ENCODE peak calls at places on chromosomes 16 and 17, in five cellular contexts. One of them, this sample, is unnamed. For H3K4me1, the result is how much of the 10 kb centered on the place peaks cover.

GRCh38 chr16:80940069-80940856 is 66.4 kb downstream of the CMC2 start:
- DNase-seq in NT2/D1: no peak
- DNase-seq in HCT116: no peak
- DNase-seq in SK-N-SH: no peak
- DNase-seq in GM23248: peak
- DNase-seq in this sample: no peak

GRCh38 chr17:48542114-48542955 is 2.6 kb downstream of the HOXB2 start:
- DNase-seq in NT2/D1: no peak
- DNase-seq in HCT116: no peak
- DNase-seq in SK-N-SH: no peak
- DNase-seq in GM23248: peak
- DNase-seq in this sample: peak

GRCh38 chr16:71499775-71500364 is 10.7 kb upstream of the ZNF19 start:
- DNase-seq in NT2/D1: peak
- DNase-seq in HCT116: peak
- DNase-seq in SK-N-SH: peak
- DNase-seq in GM23248: peak
- DNase-seq in this sample: peak

GRCh38 chr17:45052052-45052772 is 780 bp upstream of the DCAKD start:
- DNase-seq in NT2/D1: no peak
- DNase-seq in HCT116: no peak
- DNase-seq in SK-N-SH: peak
- DNase-seq in GM23248: peak
- DNase-seq in this sample: peak

GRCh38 chr16:578870-579405 is 9.2 kb downstream of the PIGQ start:
- DNase-seq in NT2/D1: no peak
- DNase-seq in HCT116: no peak
- DNase-seq in SK-N-SH: peak
- DNase-seq in GM23248: peak
- DNase-seq in this sample: peak

GRCh38 chr16:15847621-15848175 is 9.1 kb downstream of the MYH11 start:
- DNase-seq in NT2/D1: no peak
- DNase-seq in HCT116: no peak
- DNase-seq in SK-N-SH: no peak
- DNase-seq in GM23248: no peak
- DNase-seq in this sample: no peak

GRCh38 chr17:4204676-4205075 is 59.1 kb downstream of the ANKFY1 start:
- DNase-seq in NT2/D1: no peak
- DNase-seq in HCT116: no peak
- DNase-seq in SK-N-SH: no peak
- DNase-seq in GM23248: peak
- DNase-seq in this sample: no peak

GRCh38 chr16:30409125-30410060 is 2.0 kb downstream of the ZNF771 start:
- DNase-seq in NT2/D1: peak
- DNase-seq in HCT116: peak
- DNase-seq in SK-N-SH: peak
- DNase-seq in GM23248: peak
- DNase-seq in this sample: peak

GRCh38 chr17:40645291-40645690 is 2.3 kb downstream of the SMARCE1 start:
- DNase-seq in NT2/D1: no peak
- DNase-seq in HCT116: no peak
- DNase-seq in SK-N-SH: no peak
- DNase-seq in GM23248: no peak
- DNase-seq in this sample: no peak

GRCh38 chr17:69142473-69142802 is 743 bp upstream of the ABCA6 start:
- DNase-seq in NT2/D1: no peak
- DNase-seq in HCT116: no peak
- DNase-seq in SK-N-SH: no peak
- DNase-seq in GM23248: peak
- DNase-seq in this sample: no peak

GRCh38 chr17:6505425-6506142 is 50.8 kb downstream of the PITPNM3 start:
- DNase-seq in NT2/D1: no peak
- DNase-seq in HCT116: no peak
- DNase-seq in SK-N-SH: no peak
- DNase-seq in GM23248: peak
- DNase-seq in this sample: peak

GRCh38 chr16:84836234-84836647 is 16.5 kb downstream of the CRISPLD2 start:
- DNase-seq in NT2/D1: peak
- DNase-seq in HCT116: no peak
- DNase-seq in SK-N-SH: peak
- DNase-seq in GM23248: peak
- DNase-seq in this sample: peak

GRCh38 chr17:78958556-78959191 is 21.0 kb downstream of the LGALS3BP start:
- DNase-seq in NT2/D1: no peak
- DNase-seq in HCT116: no peak
- DNase-seq in SK-N-SH: no peak
- DNase-seq in GM23248: peak
- DNase-seq in this sample: no peak

GRCh38 chr17:40284085-40284713 is 3.5 kb upstream of the CDC6 start:
- DNase-seq in NT2/D1: no peak
- DNase-seq in HCT116: peak
- DNase-seq in SK-N-SH: no peak
- DNase-seq in GM23248: peak
- DNase-seq in this sample: no peak

GRCh38 chr17:67359960-67360817 is 6.2 kb downstream of the PSMD12 start:
- DNase-seq in NT2/D1: no peak
- DNase-seq in HCT116: peak
- DNase-seq in SK-N-SH: peak
- DNase-seq in GM23248: peak
- DNase-seq in this sample: peak

GRCh38 chr16:88815901-88816589 is 4.3 kb upstream of the APRT start:
- DNase-seq in NT2/D1: no peak
- DNase-seq in HCT116: no peak
- DNase-seq in SK-N-SH: peak
- DNase-seq in GM23248: peak
- DNase-seq in this sample: peak

GRCh38 chr16:51290886-51291285 is 139.8 kb upstream of the SALL1 start:
- DNase-seq in NT2/D1: peak
- DNase-seq in HCT116: no peak
- DNase-seq in SK-N-SH: no peak
- DNase-seq in GM23248: no peak
- DNase-seq in this sample: no peak

GRCh38 chr17:60840456-60840855 is 162.8 kb downstream of the BCAS3 start:
- DNase-seq in NT2/D1: no peak
- DNase-seq in HCT116: no peak
- DNase-seq in SK-N-SH: no peak
- DNase-seq in GM23248: no peak
- DNase-seq in this sample: no peak

GRCh38 chr17:13403982-13404931 is 197.5 kb downstream of the HS3ST3A1 start:
- DNase-seq in NT2/D1: no peak
- DNase-seq in HCT116: no peak
- DNase-seq in SK-N-SH: peak
- DNase-seq in GM23248: no peak
- DNase-seq in this sample: no peak

GRCh38 chr17:7557147-7557764 is 1.3 kb upstream of the TNFSF13 start:
- DNase-seq in NT2/D1: no peak
- DNase-seq in HCT116: no peak
- DNase-seq in SK-N-SH: no peak
- DNase-seq in GM23248: no peak
- DNase-seq in this sample: peak

GRCh38 chr17:39677072-39677471 is 8.8 kb downstream of the PNMT start:
- DNase-seq in NT2/D1: no peak
- DNase-seq in HCT116: no peak
- DNase-seq in SK-N-SH: no peak
- DNase-seq in GM23248: no peak
- DNase-seq in this sample: no peak

GRCh38 chr17:40121886-40122465 is at the start of gene MSL1:
- DNase-seq in NT2/D1: no peak
- DNase-seq in HCT116: no peak
- DNase-seq in SK-N-SH: peak
- DNase-seq in GM23248: peak
- DNase-seq in this sample: peak

GRCh38 chr17:67412057-67412456 is 35.0 kb downstream of the PITPNC1 start:
- DNase-seq in NT2/D1: no peak
- DNase-seq in HCT116: no peak
- DNase-seq in SK-N-SH: no peak
- DNase-seq in GM23248: no peak
- DNase-seq in this sample: no peak

GRCh38 chr17:61532818-61533217 is 58.2 kb downstream of the NACA2 start:
- DNase-seq in NT2/D1: no peak
- DNase-seq in HCT116: no peak
- DNase-seq in SK-N-SH: no peak
- DNase-seq in GM23248: no peak
- DNase-seq in this sample: no peak

GRCh38 chr17:6913608-6914443 is 82.0 kb upstream of the ALOX12 start:
- DNase-seq in NT2/D1: peak
- DNase-seq in HCT116: no peak
- DNase-seq in SK-N-SH: peak
- DNase-seq in GM23248: peak
- DNase-seq in this sample: peak

GRCh38 chr17:82871776-82872561 is 32.1 kb upstream of the ZNF750 start:
- DNase-seq in NT2/D1: no peak
- DNase-seq in HCT116: no peak
- DNase-seq in SK-N-SH: no peak
- DNase-seq in GM23248: no peak
- DNase-seq in this sample: no peak

GRCh38 chr17:63405741-63406261 is 40.3 kb downstream of the CYB561 start:
- DNase-seq in NT2/D1: peak
- DNase-seq in HCT116: peak
- DNase-seq in SK-N-SH: peak
- DNase-seq in GM23248: peak
- DNase-seq in this sample: no peak

GRCh38 chr16:546909-547770 is 13.1 kb upstream of the PRR35 start:
- DNase-seq in NT2/D1: no peak
- DNase-seq in HCT116: no peak
- DNase-seq in SK-N-SH: peak
- DNase-seq in GM23248: peak
- DNase-seq in this sample: peak

GRCh38 chr16:67326472-67327309 is at the start of the genes KCTD19 and LRRC36:
- DNase-seq in NT2/D1: peak
- DNase-seq in HCT116: no peak
- DNase-seq in SK-N-SH: peak
- DNase-seq in GM23248: peak
- DNase-seq in this sample: peak

GRCh38 chr17:57447357-57448019 is 191.2 kb downstream of the MSI2 start:
- DNase-seq in NT2/D1: no peak
- DNase-seq in HCT116: no peak
- DNase-seq in SK-N-SH: no peak
- DNase-seq in GM23248: no peak
- DNase-seq in this sample: no peak
- H3K9ac ChIP-seq in NT2/D1: no peak
- H3K9ac ChIP-seq in HCT116: no peak
- H3K9ac ChIP-seq in SK-N-SH: no peak
- H3K9ac ChIP-seq in GM23248: no peak
- H3K9ac ChIP-seq in this sample: no peak

GRCh38 chr17:46120078-46120477 is 73.2 kb downstream of the KANSL1 start:
- DNase-seq in NT2/D1: no peak
- DNase-seq in HCT116: no peak
- DNase-seq in SK-N-SH: no peak
- DNase-seq in GM23248: no peak
- DNase-seq in this sample: no peak
- H3K4me1 ChIP-seq in NT2/D1: under half
- H3K4me1 ChIP-seq in HCT116: under half
- H3K4me1 ChIP-seq in SK-N-SH: under half
- H3K4me1 ChIP-seq in GM23248: under half
- H3K4me1 ChIP-seq in this sample: under half

DNA sequence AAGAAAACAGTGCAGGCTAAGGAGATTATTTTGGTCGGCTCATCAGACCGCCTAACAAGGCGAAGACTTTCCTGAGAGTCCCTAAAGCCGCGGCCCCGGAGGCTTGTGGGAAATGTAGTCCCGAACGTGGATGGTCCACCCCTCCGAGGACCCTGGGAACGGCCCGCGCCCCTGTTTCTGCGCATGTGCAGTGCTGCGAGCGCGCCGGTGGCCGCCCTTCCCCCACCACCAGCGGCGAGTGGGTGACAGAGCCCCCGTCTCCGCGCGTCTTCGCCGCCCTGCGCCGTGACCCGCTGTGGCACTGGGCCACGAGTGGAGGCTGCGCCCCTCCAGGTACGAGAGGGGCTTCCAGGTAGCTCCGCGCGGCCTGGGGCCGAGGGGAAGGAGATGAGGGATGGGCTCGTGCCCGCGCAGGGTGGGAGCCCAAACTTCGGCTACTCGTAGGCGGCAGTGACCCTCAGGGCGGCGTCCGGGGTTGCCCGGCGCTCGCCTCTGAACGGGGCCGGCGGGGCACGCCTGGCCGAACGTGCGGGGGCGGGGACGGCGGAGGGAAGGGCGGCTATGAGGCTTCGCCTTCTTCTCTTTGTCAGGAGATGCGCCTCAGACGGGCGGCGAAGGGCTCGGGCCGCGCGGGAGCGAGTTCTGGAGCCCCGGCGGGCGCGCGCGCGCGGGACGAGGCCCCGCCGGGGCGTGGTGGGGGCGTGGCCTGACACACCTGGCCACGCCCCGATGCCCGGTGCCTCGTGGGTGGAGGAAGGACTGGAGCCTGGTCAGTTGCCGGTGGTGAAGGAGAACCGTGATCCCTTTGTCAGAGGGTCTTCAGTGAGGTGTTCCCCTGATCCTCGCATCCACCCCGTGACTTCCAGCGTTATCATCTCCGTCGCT is at the start of gene ZFP1:
- DNase-seq in NT2/D1: peak
- DNase-seq in HCT116: peak
- DNase-seq in SK-N-SH: peak
- DNase-seq in GM23248: peak
- DNase-seq in this sample: peak
- H3K4me3 ChIP-seq in NT2/D1: peak
- H3K4me3 ChIP-seq in HCT116: peak
- H3K4me3 ChIP-seq in SK-N-SH: peak
- H3K4me3 ChIP-seq in GM23248: peak
- H3K4me3 ChIP-seq in this sample: peak

DNA sequence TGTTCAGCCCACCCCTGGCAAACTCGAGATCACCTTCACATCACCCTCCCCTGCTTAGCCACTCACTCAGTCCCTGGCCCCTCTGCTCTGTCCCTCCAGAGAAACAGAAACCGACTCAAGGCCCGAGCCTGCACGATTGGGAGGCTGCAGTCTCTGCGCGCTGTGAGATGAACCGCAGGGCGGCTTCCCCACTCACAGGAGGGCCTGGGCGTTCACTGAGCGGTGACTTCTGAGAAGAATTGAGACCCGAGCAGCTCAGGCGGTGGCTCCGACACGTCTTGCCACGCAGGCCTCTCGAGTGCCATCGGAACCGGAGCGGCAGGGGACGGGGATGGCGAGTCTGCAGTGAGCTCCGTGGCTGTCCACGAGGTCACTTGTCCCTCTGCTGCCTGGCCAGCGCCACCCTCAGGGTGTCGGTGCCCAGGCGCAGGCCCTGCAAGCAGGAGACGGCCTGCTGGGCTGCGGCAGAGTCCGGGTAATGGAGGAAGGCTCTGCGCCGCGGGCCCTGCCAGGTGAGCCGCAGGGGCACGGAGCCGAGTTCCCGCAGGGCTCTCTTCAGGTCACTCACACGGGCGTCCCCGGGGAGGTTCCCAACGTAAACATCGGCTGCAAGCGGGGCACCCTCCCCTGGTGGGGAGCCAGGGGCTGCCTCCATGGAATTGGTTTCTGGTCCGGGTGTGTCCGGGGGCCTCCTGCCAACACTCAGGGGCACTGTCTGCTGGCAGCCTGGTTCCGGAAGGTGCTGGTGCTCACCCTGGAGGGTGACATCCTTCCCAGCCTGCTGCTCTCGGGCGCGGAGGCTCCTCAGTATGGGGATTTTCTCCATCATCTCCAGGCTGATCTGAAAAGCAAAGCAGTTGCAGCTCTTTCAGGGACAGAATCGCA is 21.6 kb downstream of the FOXF1 start:
- DNase-seq in NT2/D1: no peak
- DNase-seq in HCT116: no peak
- DNase-seq in SK-N-SH: no peak
- DNase-seq in GM23248: no peak
- DNase-seq in this sample: peak
- H3K9ac ChIP-seq in NT2/D1: peak
- H3K9ac ChIP-seq in HCT116: no peak
- H3K9ac ChIP-seq in SK-N-SH: no peak
- H3K9ac ChIP-seq in GM23248: no peak
- H3K9ac ChIP-seq in this sample: no peak

GRCh38 chr17:73122953-73123605 is 30.6 kb upstream of the SLC39A11 start:
- DNase-seq in NT2/D1: no peak
- DNase-seq in HCT116: no peak
- DNase-seq in SK-N-SH: no peak
- DNase-seq in GM23248: no peak
- DNase-seq in this sample: no peak
- H3K4me1 ChIP-seq in NT2/D1: under half
- H3K4me1 ChIP-seq in HCT116: under half
- H3K4me1 ChIP-seq in SK-N-SH: under half
- H3K4me1 ChIP-seq in GM23248: under half
- H3K4me1 ChIP-seq in this sample: under half